ENCODE peak calls at places on chromosomes 3 and 15, in nine cellular contexts. One of them, this sample, is unnamed.

GRCh38 chr15:59688383-59688887 is 685 bp downstream of the BNIP2 start:
- DNase-seq in left cardiac atrium: no peak
- DNase-seq in transverse colon: no peak
- DNase-seq in endothelial cell of umbilical vein: peak
- DNase-seq in EL: peak
- DNase-seq in uterus: no peak
- DNase-seq in COR-L47: peak
- DNase-seq in stimulated activated CD4-positive, alpha-beta T cell treated with anti-CD3 and anti-CD28 coated beads, Interleukin-4, amount 100 ng/mL, for 48 hours: no peak
- DNase-seq in activated T-cell treated with anti-CD3 and anti-CD28 coated beads for 24 hours: peak
- DNase-seq in this sample: no peak

GRCh38 chr3:119418641-119419040 is 44.8 kb downstream of the TMEM39A start:
- DNase-seq in stimulated activated CD4-positive, alpha-beta T cell treated with anti-CD3 and anti-CD28 coated beads, Interleukin-4, amount 100 ng/mL, for 48 hours: no peak
- DNase-seq in EL: peak
- DNase-seq in left cardiac atrium: no peak
- DNase-seq in COR-L47: no peak
- DNase-seq in activated T-cell treated with anti-CD3 and anti-CD28 coated beads for 24 hours: no peak
- DNase-seq in endothelial cell of umbilical vein: no peak
- DNase-seq in uterus: no peak
- DNase-seq in transverse colon: no peak
- DNase-seq in this sample: no peak

GRCh38 chr3:126622694-126623093 is 32.2 kb downstream of the TXNRD3 start:
- DNase-seq in stimulated activated CD4-positive, alpha-beta T cell treated with anti-CD3 and anti-CD28 coated beads, Interleukin-4, amount 100 ng/mL, for 48 hours: no peak
- DNase-seq in COR-L47: no peak
- DNase-seq in left cardiac atrium: no peak
- DNase-seq in transverse colon: no peak
- DNase-seq in EL: no peak
- DNase-seq in uterus: no peak
- DNase-seq in endothelial cell of umbilical vein: no peak
- DNase-seq in activated T-cell treated with anti-CD3 and anti-CD28 coated beads for 24 hours: no peak
- DNase-seq in this sample: no peak

GRCh38 chr3:49295489-49296058 is 18.5 kb upstream of the C3orf62 start:
- DNase-seq in left cardiac atrium: no peak
- DNase-seq in EL: peak
- DNase-seq in activated T-cell treated with anti-CD3 and anti-CD28 coated beads for 24 hours: no peak
- DNase-seq in COR-L47: no peak
- DNase-seq in uterus: no peak
- DNase-seq in stimulated activated CD4-positive, alpha-beta T cell treated with anti-CD3 and anti-CD28 coated beads, Interleukin-4, amount 100 ng/mL, for 48 hours: peak
- DNase-seq in transverse colon: no peak
- DNase-seq in endothelial cell of umbilical vein: peak
- DNase-seq in this sample: no peak

GRCh38 chr3:81726735-81727134 is 34.7 kb downstream of the GBE1 start:
- DNase-seq in transverse colon: no peak
- DNase-seq in EL: peak
- DNase-seq in activated T-cell treated with anti-CD3 and anti-CD28 coated beads for 24 hours: no peak
- DNase-seq in left cardiac atrium: no peak
- DNase-seq in COR-L47: no peak
- DNase-seq in endothelial cell of umbilical vein: peak
- DNase-seq in stimulated activated CD4-positive, alpha-beta T cell treated with anti-CD3 and anti-CD28 coated beads, Interleukin-4, amount 100 ng/mL, for 48 hours: no peak
- DNase-seq in uterus: no peak
- DNase-seq in this sample: no peak

GRCh38 chr3:112894258-112894657 is 47.6 kb upstream of the CD200R1L start:
- DNase-seq in activated T-cell treated with anti-CD3 and anti-CD28 coated beads for 24 hours: no peak
- DNase-seq in COR-L47: no peak
- DNase-seq in transverse colon: no peak
- DNase-seq in EL: peak
- DNase-seq in endothelial cell of umbilical vein: no peak
- DNase-seq in left cardiac atrium: no peak
- DNase-seq in uterus: no peak
- DNase-seq in stimulated activated CD4-positive, alpha-beta T cell treated with anti-CD3 and anti-CD28 coated beads, Interleukin-4, amount 100 ng/mL, for 48 hours: no peak
- DNase-seq in this sample: no peak

GRCh38 chr3:155069729-155070128 is 10.4 kb upstream of the MME start:
- DNase-seq in transverse colon: no peak
- DNase-seq in activated T-cell treated with anti-CD3 and anti-CD28 coated beads for 24 hours: no peak
- DNase-seq in left cardiac atrium: no peak
- DNase-seq in stimulated activated CD4-positive, alpha-beta T cell treated with anti-CD3 and anti-CD28 coated beads, Interleukin-4, amount 100 ng/mL, for 48 hours: no peak
- DNase-seq in COR-L47: no peak
- DNase-seq in EL: peak
- DNase-seq in uterus: no peak
- DNase-seq in endothelial cell of umbilical vein: peak
- DNase-seq in this sample: no peak

GRCh38 chr3:64444619-64445317 is 219.5 kb upstream of the PRICKLE2 start:
- DNase-seq in EL: no peak
- DNase-seq in uterus: no peak
- DNase-seq in COR-L47: no peak
- DNase-seq in endothelial cell of umbilical vein: no peak
- DNase-seq in left cardiac atrium: no peak
- DNase-seq in stimulated activated CD4-positive, alpha-beta T cell treated with anti-CD3 and anti-CD28 coated beads, Interleukin-4, amount 100 ng/mL, for 48 hours: no peak
- DNase-seq in transverse colon: no peak
- DNase-seq in activated T-cell treated with anti-CD3 and anti-CD28 coated beads for 24 hours: no peak
- DNase-seq in this sample: no peak

GRCh38 chr3:184937611-184938010 is 125.6 kb downstream of the VPS8 start:
- DNase-seq in endothelial cell of umbilical vein: no peak
- DNase-seq in COR-L47: no peak
- DNase-seq in stimulated activated CD4-positive, alpha-beta T cell treated with anti-CD3 and anti-CD28 coated beads, Interleukin-4, amount 100 ng/mL, for 48 hours: no peak
- DNase-seq in left cardiac atrium: no peak
- DNase-seq in uterus: no peak
- DNase-seq in EL: peak
- DNase-seq in transverse colon: no peak
- DNase-seq in activated T-cell treated with anti-CD3 and anti-CD28 coated beads for 24 hours: no peak
- DNase-seq in this sample: no peak

GRCh38 chr15:37792351-37792750 is 142.1 kb upstream of the TMCO5A start:
- DNase-seq in stimulated activated CD4-positive, alpha-beta T cell treated with anti-CD3 and anti-CD28 coated beads, Interleukin-4, amount 100 ng/mL, for 48 hours: no peak
- DNase-seq in COR-L47: no peak
- DNase-seq in uterus: no peak
- DNase-seq in endothelial cell of umbilical vein: no peak
- DNase-seq in activated T-cell treated with anti-CD3 and anti-CD28 coated beads for 24 hours: no peak
- DNase-seq in left cardiac atrium: no peak
- DNase-seq in transverse colon: no peak
- DNase-seq in EL: no peak
- DNase-seq in this sample: no peak

GRCh38 chr3:16113704-16114103 is 60.8 kb upstream of the GALNT15 start:
- DNase-seq in left cardiac atrium: no peak
- DNase-seq in EL: peak
- DNase-seq in endothelial cell of umbilical vein: no peak
- DNase-seq in activated T-cell treated with anti-CD3 and anti-CD28 coated beads for 24 hours: no peak
- DNase-seq in uterus: no peak
- DNase-seq in transverse colon: no peak
- DNase-seq in stimulated activated CD4-positive, alpha-beta T cell treated with anti-CD3 and anti-CD28 coated beads, Interleukin-4, amount 100 ng/mL, for 48 hours: no peak
- DNase-seq in COR-L47: no peak
- DNase-seq in this sample: no peak

GRCh38 chr15:90749754-90750153 is 32.6 kb downstream of the BLM start:
- DNase-seq in endothelial cell of umbilical vein: no peak
- DNase-seq in EL: no peak
- DNase-seq in COR-L47: no peak
- DNase-seq in uterus: no peak
- DNase-seq in stimulated activated CD4-positive, alpha-beta T cell treated with anti-CD3 and anti-CD28 coated beads, Interleukin-4, amount 100 ng/mL, for 48 hours: no peak
- DNase-seq in transverse colon: no peak
- DNase-seq in left cardiac atrium: no peak
- DNase-seq in activated T-cell treated with anti-CD3 and anti-CD28 coated beads for 24 hours: no peak
- DNase-seq in this sample: no peak

GRCh38 chr3:125357032-125357658 is 18.0 kb downstream of the ZNF148 start:
- DNase-seq in activated T-cell treated with anti-CD3 and anti-CD28 coated beads for 24 hours: peak
- DNase-seq in uterus: peak
- DNase-seq in left cardiac atrium: peak
- DNase-seq in transverse colon: peak
- DNase-seq in COR-L47: peak
- DNase-seq in stimulated activated CD4-positive, alpha-beta T cell treated with anti-CD3 and anti-CD28 coated beads, Interleukin-4, amount 100 ng/mL, for 48 hours: no peak
- DNase-seq in endothelial cell of umbilical vein: peak
- DNase-seq in EL: peak
- DNase-seq in this sample: peak

GRCh38 chr15:74543583-74543982 is 2.6 kb downstream of the ARID3B start:
- DNase-seq in stimulated activated CD4-positive, alpha-beta T cell treated with anti-CD3 and anti-CD28 coated beads, Interleukin-4, amount 100 ng/mL, for 48 hours: no peak
- DNase-seq in uterus: no peak
- DNase-seq in left cardiac atrium: no peak
- DNase-seq in activated T-cell treated with anti-CD3 and anti-CD28 coated beads for 24 hours: no peak
- DNase-seq in EL: no peak
- DNase-seq in COR-L47: no peak
- DNase-seq in endothelial cell of umbilical vein: no peak
- DNase-seq in transverse colon: no peak
- DNase-seq in this sample: no peak

GRCh38 chr15:38254065-38254883 is 1.6 kb downstream of the SPRED1 start:
- DNase-seq in transverse colon: peak
- DNase-seq in left cardiac atrium: peak
- DNase-seq in COR-L47: no peak
- DNase-seq in stimulated activated CD4-positive, alpha-beta T cell treated with anti-CD3 and anti-CD28 coated beads, Interleukin-4, amount 100 ng/mL, for 48 hours: no peak
- DNase-seq in EL: peak
- DNase-seq in activated T-cell treated with anti-CD3 and anti-CD28 coated beads for 24 hours: no peak
- DNase-seq in uterus: no peak
- DNase-seq in endothelial cell of umbilical vein: peak
- DNase-seq in this sample: peak

GRCh38 chr3:140499114-140499757 is 178.6 kb upstream of the TRIM42 start:
- DNase-seq in uterus: no peak
- DNase-seq in transverse colon: no peak
- DNase-seq in endothelial cell of umbilical vein: peak
- DNase-seq in activated T-cell treated with anti-CD3 and anti-CD28 coated beads for 24 hours: no peak
- DNase-seq in EL: no peak
- DNase-seq in stimulated activated CD4-positive, alpha-beta T cell treated with anti-CD3 and anti-CD28 coated beads, Interleukin-4, amount 100 ng/mL, for 48 hours: no peak
- DNase-seq in COR-L47: peak
- DNase-seq in left cardiac atrium: no peak
- DNase-seq in this sample: no peak

GRCh38 chr15:43484455-43484854 is 8.5 kb downstream of the TP53BP1 start:
- DNase-seq in left cardiac atrium: no peak
- DNase-seq in EL: peak
- DNase-seq in activated T-cell treated with anti-CD3 and anti-CD28 coated beads for 24 hours: no peak
- DNase-seq in transverse colon: no peak
- DNase-seq in COR-L47: no peak
- DNase-seq in endothelial cell of umbilical vein: no peak
- DNase-seq in uterus: no peak
- DNase-seq in stimulated activated CD4-positive, alpha-beta T cell treated with anti-CD3 and anti-CD28 coated beads, Interleukin-4, amount 100 ng/mL, for 48 hours: no peak
- DNase-seq in this sample: no peak

GRCh38 chr3:101351834-101352233 is 31.5 kb upstream of the IMPG2 start:
- DNase-seq in activated T-cell treated with anti-CD3 and anti-CD28 coated beads for 24 hours: no peak
- DNase-seq in endothelial cell of umbilical vein: no peak
- DNase-seq in stimulated activated CD4-positive, alpha-beta T cell treated with anti-CD3 and anti-CD28 coated beads, Interleukin-4, amount 100 ng/mL, for 48 hours: no peak
- DNase-seq in EL: peak
- DNase-seq in transverse colon: no peak
- DNase-seq in COR-L47: no peak
- DNase-seq in uterus: no peak
- DNase-seq in left cardiac atrium: no peak
- DNase-seq in this sample: no peak

GRCh38 chr15:68594533-68595259 is 15.9 kb downstream of the CORO2B start:
- DNase-seq in stimulated activated CD4-positive, alpha-beta T cell treated with anti-CD3 and anti-CD28 coated beads, Interleukin-4, amount 100 ng/mL, for 48 hours: no peak
- DNase-seq in endothelial cell of umbilical vein: no peak
- DNase-seq in uterus: no peak
- DNase-seq in left cardiac atrium: no peak
- DNase-seq in activated T-cell treated with anti-CD3 and anti-CD28 coated beads for 24 hours: no peak
- DNase-seq in transverse colon: no peak
- DNase-seq in EL: no peak
- DNase-seq in COR-L47: no peak
- DNase-seq in this sample: no peak

GRCh38 chr3:42685891-42686820 is 819 bp downstream of the KLHL40 start:
- DNase-seq in activated T-cell treated with anti-CD3 and anti-CD28 coated beads for 24 hours: no peak
- DNase-seq in left cardiac atrium: peak
- DNase-seq in transverse colon: no peak
- DNase-seq in EL: no peak
- DNase-seq in endothelial cell of umbilical vein: no peak
- DNase-seq in stimulated activated CD4-positive, alpha-beta T cell treated with anti-CD3 and anti-CD28 coated beads, Interleukin-4, amount 100 ng/mL, for 48 hours: no peak
- DNase-seq in COR-L47: no peak
- DNase-seq in uterus: peak
- DNase-seq in this sample: no peak

GRCh38 chr3:47803478-47804025 is 614 bp downstream of the DHX30 start:
- DNase-seq in left cardiac atrium: no peak
- DNase-seq in activated T-cell treated with anti-CD3 and anti-CD28 coated beads for 24 hours: no peak
- DNase-seq in transverse colon: no peak
- DNase-seq in EL: no peak
- DNase-seq in COR-L47: no peak
- DNase-seq in endothelial cell of umbilical vein: no peak
- DNase-seq in uterus: no peak
- DNase-seq in stimulated activated CD4-positive, alpha-beta T cell treated with anti-CD3 and anti-CD28 coated beads, Interleukin-4, amount 100 ng/mL, for 48 hours: no peak
- DNase-seq in this sample: no peak

GRCh38 chr3:58093573-58094195 is 85.5 kb downstream of the FLNB start:
- DNase-seq in uterus: no peak
- DNase-seq in stimulated activated CD4-positive, alpha-beta T cell treated with anti-CD3 and anti-CD28 coated beads, Interleukin-4, amount 100 ng/mL, for 48 hours: no peak
- DNase-seq in activated T-cell treated with anti-CD3 and anti-CD28 coated beads for 24 hours: no peak
- DNase-seq in COR-L47: no peak
- DNase-seq in endothelial cell of umbilical vein: peak
- DNase-seq in EL: peak
- DNase-seq in left cardiac atrium: no peak
- DNase-seq in transverse colon: no peak
- DNase-seq in this sample: no peak

GRCh38 chr15:68218847-68219798 is 10.4 kb downstream of the CLN6 start:
- DNase-seq in stimulated activated CD4-positive, alpha-beta T cell treated with anti-CD3 and anti-CD28 coated beads, Interleukin-4, amount 100 ng/mL, for 48 hours: no peak
- DNase-seq in COR-L47: no peak
- DNase-seq in EL: no peak
- DNase-seq in left cardiac atrium: peak
- DNase-seq in uterus: no peak
- DNase-seq in activated T-cell treated with anti-CD3 and anti-CD28 coated beads for 24 hours: no peak
- DNase-seq in endothelial cell of umbilical vein: no peak
- DNase-seq in transverse colon: no peak
- DNase-seq in this sample: no peak